ENCODE peak calls at places on chromosomes 11 and 22, in five cellular contexts. L, Z, X, T and O are unnamed samples.

GRCh38 chr22:46753761-46754109 is 8.7 kb upstream of the TBC1D22A start:
- DNase-seq in L (no peak), T (no peak), X (no peak), Z (no peak), O (no peak)

GRCh38 chr22:28920757-28921584 is 37.6 kb downstream of the ZNRF3 start:
- DNase-seq in T (no peak), L (no peak), Z (peak; percentile 43), X (no peak), O (no peak)

GRCh38 chr11:100984668-100985067 is 144.9 kb downstream of the PGR start:
- DNase-seq in T (no peak), X (no peak), L (no peak), Z (peak; percentile 46), O (no peak)

GRCh38 chr22:44351685-44352377 is 39.1 kb upstream of the SHISAL1 start:
- DNase-seq in L (peak; percentile 23), Z (no peak), X (peak; percentile 95), T (peak; percentile 95), O (peak; percentile 97)

GRCh38 chr11:57499983-57500461 is 15.5 kb downstream of the SLC43A1 start:
- DNase-seq in X (no peak), T (no peak), Z (no peak), L (no peak), O (no peak)

GRCh38 chr22:37273126-37273845 is 9.0 kb upstream of the CYTH4 start:
- DNase-seq in T (peak; percentile 79), Z (no peak), L (no peak), X (no peak), O (peak; percentile 82)

GRCh38 chr22:42327462-42328129 is 57.1 kb upstream of the TCF20 start:
- DNase-seq in L (no peak), T (no peak), Z (no peak), X (no peak), O (no peak)

GRCh38 chr11:59295435-59295834 is 63.3 kb upstream of the OR5AN1 start:
- DNase-seq in T (no peak), X (no peak), Z (no peak), L (no peak), O (no peak)

GRCh38 chr11:115340874-115341273 is 163.3 kb downstream of the CADM1 start:
- DNase-seq in X (no peak), Z (no peak), L (no peak), T (no peak), O (no peak)

GRCh38 chr11:134480129-134480652 is 68.1 kb upstream of the B3GAT1 start:
- DNase-seq in Z (no peak), T (no peak), L (no peak), X (peak; percentile 19), O (no peak)

GRCh38 chr11:23932485-23932898 is 564.4 kb upstream of the LUZP2 start:
- DNase-seq in X (no peak), L (peak; percentile 82), T (peak; percentile 70), Z (no peak), O (peak; percentile 44)

GRCh38 chr11:92432515-92432914 is 207.9 kb downstream of the FAT3 start:
- DNase-seq in L (no peak), X (no peak), Z (no peak), T (no peak), O (no peak)

GRCh38 chr11:26228778-26229177 is 103.2 kb upstream of the ANO3 start:
- DNase-seq in X (no peak), Z (no peak), T (peak; percentile 59), L (peak; percentile 81), O (peak; percentile 23)

DNA sequence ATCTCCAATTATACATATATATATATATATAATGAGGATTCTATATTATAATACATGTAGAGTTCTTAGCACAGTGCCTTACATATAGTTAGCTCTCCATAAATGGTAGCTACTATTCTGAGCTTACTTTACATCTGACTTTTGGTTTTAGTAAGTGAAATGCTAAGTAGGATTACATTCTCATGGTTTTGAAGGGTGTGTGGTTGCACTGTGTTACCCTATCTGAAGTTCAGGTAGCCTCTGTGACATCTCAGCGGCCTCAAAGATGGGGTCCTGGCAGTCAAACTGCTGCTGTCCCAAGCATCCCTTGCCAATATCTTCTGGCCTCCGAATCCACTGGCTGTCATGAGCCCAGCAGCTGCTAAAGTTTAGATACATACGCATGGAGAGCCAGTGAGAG is 34.8 kb downstream of the UBASH3B start:
- DNase-seq in L (no peak), X (no peak), Z (no peak), T (no peak), O (no peak)
- H3K9ac ChIP-seq in L (no peak overlapping the region), X (no peak overlapping the region), Z (no peak overlapping the region), T (no peak overlapping the region), O (peak overlapping the region; percentile 75)

GRCh38 chr11:12044799-12045198 is 36.4 kb upstream of the DKK3 start:
- DNase-seq in T (no peak), Z (no peak), X (no peak), L (no peak), O (peak; percentile 47)
- H3K9ac ChIP-seq in T (peak overlapping the region; percentile 66), Z (no peak overlapping the region), X (no peak overlapping the region), L (peak overlapping the region; percentile 66), O (peak overlapping the region; percentile 71)

GRCh38 chr22:17743661-17744411 is 30.4 kb downstream of the BID start:
- DNase-seq in X (no peak), L (no peak), T (no peak), Z (no peak), O (no peak)

GRCh38 chr22:17738386-17739128 is 35.7 kb downstream of the BID start:
- DNase-seq in X (no peak), T (no peak), L (no peak), Z (no peak), O (no peak)

GRCh38 chr22:17741866-17742527 is 32.3 kb downstream of the BID start:
- DNase-seq in L (no peak), Z (no peak), X (no peak), T (no peak), O (no peak)

GRCh38 chr22:17742528-17742902 is 31.8 kb downstream of the BID start:
- DNase-seq in L (peak; percentile 49), X (peak; percentile 78), Z (peak; percentile 88), T (peak; percentile 66), O (peak; percentile 67)

DNA sequence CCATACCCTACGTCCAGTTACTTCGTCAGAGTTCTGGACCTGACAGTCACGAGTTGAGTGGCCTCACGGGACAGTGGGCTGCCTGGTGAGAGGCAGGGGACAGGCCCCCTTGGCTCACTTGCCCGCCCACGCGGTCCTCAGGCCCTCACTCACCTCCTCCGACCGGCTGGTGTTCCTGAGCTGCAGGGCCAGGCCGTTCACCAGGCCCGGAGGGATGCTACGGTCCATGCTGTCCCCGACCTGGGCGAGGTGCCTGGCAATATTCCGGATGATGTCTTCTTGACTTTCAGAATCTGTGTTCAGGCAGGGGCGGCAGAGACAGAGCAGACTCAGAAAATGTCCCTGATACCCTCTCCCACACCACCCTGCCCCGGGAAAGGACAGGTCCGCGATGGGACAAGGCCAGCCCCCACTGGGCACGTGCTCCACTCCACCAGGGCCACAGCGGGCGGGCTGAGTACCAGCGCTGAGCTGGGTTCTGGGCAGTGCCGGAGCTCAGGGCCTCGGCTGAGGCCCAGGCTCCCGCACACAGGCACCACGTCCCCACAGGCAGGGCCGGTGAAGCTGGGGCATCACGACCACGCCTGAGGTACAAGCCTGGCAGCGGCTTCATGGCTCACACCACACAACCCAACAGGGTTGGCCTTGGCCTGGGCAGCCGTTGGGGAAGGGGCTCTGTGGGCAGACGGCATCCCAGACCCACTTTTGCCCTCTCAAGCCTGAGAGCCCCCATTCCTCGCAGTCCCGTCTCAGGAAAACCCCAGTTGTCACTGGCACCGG is 34.9 kb downstream of the BID start:
- DNase-seq in Z (no peak), T (no peak), L (no peak), X (no peak), O (no peak)
- H3K9ac ChIP-seq in Z (no peak overlapping the region), T (no peak overlapping the region), L (no peak overlapping the region), X (no peak overlapping the region), O (no peak overlapping the region)

GRCh38 chr11:1733716-1734351 is 16.6 kb downstream of the IFITM10 start:
- DNase-seq in T (no peak), X (no peak), L (no peak), Z (no peak), O (no peak)
- H3K9ac ChIP-seq in T (no peak overlapping the region), X (no peak overlapping the region), L (no peak overlapping the region), Z (no peak overlapping the region), O (no peak overlapping the region)

GRCh38 chr22:45578524-45579147 is 76.0 kb downstream of the FBLN1 start:
- DNase-seq in Z (no peak), T (no peak), L (no peak), X (no peak), O (no peak)
- H3K9ac ChIP-seq in Z (no peak overlapping the region), T (no peak overlapping the region), L (no peak overlapping the region), X (no peak overlapping the region), O (no peak overlapping the region)